ENCODE peak calls at places on chromosome 14, in eight cellular contexts. V, M, G, Q, Y, Z, P and X are unnamed samples.

GRCh38 chr14:55846852-55847471 is 267.0 kb downstream of the KTN1 start:
- DNase-seq in V (no peak), M (no peak), G (peak), Q (no peak), Y (no peak), Z (no peak), P (peak), X (no peak)

GRCh38 chr14:71532790-71533189 is 399.4 kb upstream of the RGS6 start:
- DNase-seq in V (no peak), M (no peak), G (no peak), Q (no peak), Y (no peak), Z (no peak), P (no peak), X (no peak)

GRCh38 chr14:68694516-68695235 is 98.2 kb downstream of the ZFP36L1 start:
- DNase-seq in V (no peak), M (no peak), G (no peak), Q (peak), Y (no peak), Z (no peak), P (no peak), X (no peak)

GRCh38 chr14:34023824-34024767 is 73.2 kb upstream of the EGLN3 start:
- DNase-seq in V (no peak), M (no peak), G (no peak), Q (no peak), Y (no peak), Z (peak), P (no peak), X (no peak)

GRCh38 chr14:100629696-100630095 is 42.5 kb upstream of the BEGAIN start:
- DNase-seq in V (no peak), M (no peak), G (no peak), Q (no peak), Y (no peak), Z (no peak), P (peak), X (no peak)

GRCh38 chr14:53840444-53840843 is 116.2 kb downstream of the BMP4 start:
- DNase-seq in V (no peak), M (no peak), G (no peak), Q (peak), Y (peak), Z (peak), P (no peak), X (peak)

GRCh38 chr14:98548071-98548686 is 723.8 kb downstream of the BCL11B start:
- DNase-seq in V (no peak), M (no peak), G (no peak), Q (no peak), Y (no peak), Z (no peak), P (no peak), X (no peak)

GRCh38 chr14:85418716-85419115 is 111.2 kb upstream of the FLRT2 start:
- DNase-seq in V (no peak), M (no peak), G (no peak), Q (no peak), Y (no peak), Z (no peak), P (no peak), X (no peak)

GRCh38 chr14:63727231-63727735 is 582 bp downstream of the SGPP1 start:
- DNase-seq in V (no peak), M (peak), G (peak), Q (peak), Y (no peak), Z (no peak), P (peak), X (no peak)

GRCh38 chr14:20228681-20229080 is at the start of gene OR11H7:
- DNase-seq in V (no peak), M (no peak), G (no peak), Q (no peak), Y (no peak), Z (no peak), P (no peak), X (no peak)

GRCh38 chr14:54480830-54481562 is 7.8 kb downstream of the GMFB start:
- DNase-seq in V (no peak), M (no peak), G (no peak), Q (no peak), Y (peak), Z (no peak), P (no peak), X (peak)

GRCh38 chr14:87492556-87492955 is 500.4 kb downstream of the GALC start:
- DNase-seq in V (no peak), M (no peak), G (no peak), Q (no peak), Y (no peak), Z (no peak), P (no peak), X (no peak)

GRCh38 chr14:104339829-104340228 is 201.4 kb downstream of the KIF26A start:
- DNase-seq in V (no peak), M (peak), G (no peak), Q (no peak), Y (no peak), Z (no peak), P (no peak), X (no peak)

GRCh38 chr14:104979758-104980591 is 1.8 kb upstream of the AHNAK2 start:
- DNase-seq in V (no peak), M (peak), G (peak), Q (peak), Y (peak), Z (no peak), P (no peak), X (peak)

GRCh38 chr14:52267501-52268190 is at the start of gene PTGDR:
- DNase-seq in V (no peak), M (peak), G (peak), Q (no peak), Y (no peak), Z (no peak), P (no peak), X (no peak)

GRCh38 chr14:45664668-45665356 is 411.8 kb upstream of the MIS18BP1 start:
- DNase-seq in V (no peak), M (peak), G (peak), Q (no peak), Y (no peak), Z (no peak), P (no peak), X (no peak)

GRCh38 chr14:75201087-75201486 is 24.7 kb upstream of the TMED10 start:
- DNase-seq in V (no peak), M (no peak), G (no peak), Q (no peak), Y (peak), Z (no peak), P (no peak), X (no peak)

GRCh38 chr14:24366664-24367505 is 1.1 kb upstream of the NFATC4 start:
- DNase-seq in V (no peak), M (peak), G (peak), Q (peak), Y (peak), Z (peak), P (peak), X (no peak)

DNA sequence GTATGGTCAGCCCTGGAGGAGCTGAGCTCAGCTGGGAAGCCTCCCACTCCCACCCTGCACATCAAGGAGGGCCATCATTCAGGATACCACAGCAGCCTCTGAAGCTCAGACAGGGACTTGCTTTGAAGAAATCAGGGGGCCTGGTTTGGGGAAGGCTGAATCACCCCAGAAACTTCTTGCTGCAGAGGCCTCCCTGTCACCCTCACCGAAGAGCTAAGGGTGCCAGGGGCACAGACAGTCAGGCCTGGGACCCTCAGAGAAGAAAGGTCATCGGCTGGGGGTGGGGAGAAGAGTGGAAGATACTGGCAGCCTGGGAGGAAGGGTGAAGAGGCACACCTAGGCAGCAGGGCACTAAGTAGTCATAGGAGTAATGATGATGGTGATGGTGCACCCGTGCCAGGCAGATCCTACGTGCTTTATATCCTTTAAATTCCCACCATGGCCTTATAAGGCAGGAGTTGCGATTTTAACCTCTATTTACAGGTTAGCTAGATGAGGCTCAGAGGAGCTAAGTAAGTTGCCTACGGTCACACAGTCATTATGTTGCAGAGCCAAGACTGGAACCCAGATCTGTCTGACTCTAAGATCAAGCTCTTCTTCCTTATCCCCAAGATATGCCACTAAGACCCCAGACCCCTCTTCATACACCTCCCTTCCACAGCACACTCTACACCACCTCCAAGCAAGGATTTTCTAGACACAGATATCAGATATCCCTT is 28.5 kb upstream of the PNMA1 start:
- DNase-seq in V (no peak), M (no peak), G (no peak), Q (no peak), Y (peak), Z (no peak), P (no peak), X (no peak)
- H3K27ac ChIP-seq in V (peak), M (no peak), G (peak), Q (peak), Y (peak), Z (peak), P (peak), X (peak)

GRCh38 chr14:102805454-102805891 is 28.2 kb downstream of the TRAF3 start:
- DNase-seq in V (no peak), M (peak), G (no peak), Q (no peak), Y (no peak), Z (peak), P (no peak), X (no peak)
- TF ChIP-seq CTCF in V (no peak), M (no peak), G (no peak), Q (no peak), Y (no peak), Z (no peak), P (no peak), X (no peak)

GRCh38 chr14:57069702-57070101 is 199.0 kb downstream of the EXOC5 start:
- DNase-seq in V (no peak), M (peak), G (no peak), Q (no peak), Y (no peak), Z (no peak), P (no peak), X (no peak)

GRCh38 chr14:57068511-57068910 is 200.2 kb downstream of the EXOC5 start:
- DNase-seq in V (no peak), M (peak), G (no peak), Q (no peak), Y (no peak), Z (no peak), P (no peak), X (no peak)

GRCh38 chr14:57066463-57066862 is 202.2 kb downstream of the EXOC5 start:
- DNase-seq in V (no peak), M (no peak), G (no peak), Q (no peak), Y (no peak), Z (no peak), P (no peak), X (no peak)

GRCh38 chr14:57071639-57072038 is 197.1 kb downstream of the EXOC5 start:
- DNase-seq in V (no peak), M (no peak), G (no peak), Q (no peak), Y (no peak), Z (no peak), P (no peak), X (no peak)

DNA sequence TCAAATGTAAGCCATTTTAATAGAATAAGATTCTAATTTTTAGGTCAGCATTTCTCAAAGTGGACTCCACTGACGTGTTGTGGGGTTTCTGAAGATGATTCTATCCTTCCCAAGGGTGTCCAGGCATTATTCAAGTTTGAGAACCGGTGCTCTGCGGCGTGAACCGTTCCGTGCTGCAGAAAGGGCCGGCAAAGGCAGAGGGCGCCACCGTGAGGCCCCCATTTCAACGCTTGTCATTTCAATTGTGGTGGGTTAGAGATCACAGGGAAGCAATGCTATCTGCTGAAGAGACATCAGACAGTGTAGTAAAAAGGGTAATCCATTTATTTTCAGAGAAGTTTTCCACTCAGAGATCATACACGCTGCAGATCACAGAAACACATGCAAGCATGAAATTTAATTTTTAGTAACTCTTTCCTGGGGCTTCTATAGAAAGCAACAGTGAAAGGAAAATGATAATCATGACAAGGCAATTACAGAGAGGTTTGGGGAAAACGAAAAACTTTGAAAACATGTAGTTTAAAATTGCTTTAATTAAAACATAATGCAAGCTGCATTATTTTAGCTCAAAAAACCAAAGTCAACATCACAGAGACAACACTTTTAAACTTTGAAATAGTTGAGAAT is 201.7 kb downstream of the EXOC5 start:
- DNase-seq in V (no peak), M (peak), G (no peak), Q (peak), Y (no peak), Z (peak), P (peak), X (no peak)
- H3K27ac ChIP-seq in V (no peak), M (no peak), G (no peak), Q (no peak), Y (no peak), Z (no peak), P (no peak), X (no peak)

DNA sequence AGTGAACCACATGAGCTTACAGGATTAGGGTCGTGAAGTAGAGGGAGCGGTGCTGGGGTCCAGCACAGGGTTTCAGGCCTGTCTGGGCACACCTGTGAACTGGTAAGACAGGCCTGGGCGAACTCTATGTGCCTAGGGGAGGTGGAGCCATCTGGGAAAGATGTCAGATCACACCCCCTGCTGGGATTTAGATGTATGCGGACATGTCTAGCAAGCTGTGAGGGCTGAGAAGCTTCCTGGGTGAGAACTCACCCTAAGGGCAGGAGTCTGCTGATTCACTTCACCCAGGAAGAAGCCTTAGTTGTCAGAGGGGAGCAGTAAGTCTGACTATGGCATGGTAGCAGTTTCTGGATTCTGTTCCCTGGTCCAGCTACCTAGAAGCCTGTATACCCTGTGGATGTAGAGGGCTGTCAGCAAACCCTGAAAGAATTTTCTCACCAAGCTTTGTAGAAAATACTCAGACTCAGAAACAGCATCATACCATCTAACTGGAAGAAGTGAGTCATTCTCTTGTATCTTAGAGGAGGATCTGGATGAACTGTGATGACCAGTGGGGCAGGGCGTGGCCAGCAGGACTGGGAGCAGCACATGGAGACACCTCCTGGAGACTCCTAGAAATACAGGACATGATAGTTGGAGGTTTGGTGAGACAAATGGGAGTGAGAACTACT is 11.2 kb upstream of the PYGL start:
- DNase-seq in V (no peak), M (peak), G (peak), Q (peak), Y (peak), Z (peak), P (no peak), X (peak)
- TF ChIP-seq CTCF in V (no peak), M (peak), G (peak), Q (peak), Y (peak), Z (peak), P (peak), X (peak)

GRCh38 chr14:99568567-99569560 is 35.1 kb downstream of the CCDC85C start:
- DNase-seq in V (no peak), M (no peak), G (no peak), Q (peak), Y (no peak), Z (no peak), P (no peak), X (no peak)

GRCh38 chr14:99569725-99570541 is 34.1 kb downstream of the CCDC85C start:
- DNase-seq in V (no peak), M (no peak), G (no peak), Q (no peak), Y (no peak), Z (no peak), P (no peak), X (no peak)

GRCh38 chr14:99572173-99572999 is 31.6 kb downstream of the CCDC85C start:
- DNase-seq in V (no peak), M (no peak), G (no peak), Q (no peak), Y (no peak), Z (no peak), P (no peak), X (no peak)

GRCh38 chr14:99571303-99571986 is 32.6 kb downstream of the CCDC85C start:
- DNase-seq in V (no peak), M (no peak), G (no peak), Q (no peak), Y (no peak), Z (no peak), P (no peak), X (no peak)

DNA sequence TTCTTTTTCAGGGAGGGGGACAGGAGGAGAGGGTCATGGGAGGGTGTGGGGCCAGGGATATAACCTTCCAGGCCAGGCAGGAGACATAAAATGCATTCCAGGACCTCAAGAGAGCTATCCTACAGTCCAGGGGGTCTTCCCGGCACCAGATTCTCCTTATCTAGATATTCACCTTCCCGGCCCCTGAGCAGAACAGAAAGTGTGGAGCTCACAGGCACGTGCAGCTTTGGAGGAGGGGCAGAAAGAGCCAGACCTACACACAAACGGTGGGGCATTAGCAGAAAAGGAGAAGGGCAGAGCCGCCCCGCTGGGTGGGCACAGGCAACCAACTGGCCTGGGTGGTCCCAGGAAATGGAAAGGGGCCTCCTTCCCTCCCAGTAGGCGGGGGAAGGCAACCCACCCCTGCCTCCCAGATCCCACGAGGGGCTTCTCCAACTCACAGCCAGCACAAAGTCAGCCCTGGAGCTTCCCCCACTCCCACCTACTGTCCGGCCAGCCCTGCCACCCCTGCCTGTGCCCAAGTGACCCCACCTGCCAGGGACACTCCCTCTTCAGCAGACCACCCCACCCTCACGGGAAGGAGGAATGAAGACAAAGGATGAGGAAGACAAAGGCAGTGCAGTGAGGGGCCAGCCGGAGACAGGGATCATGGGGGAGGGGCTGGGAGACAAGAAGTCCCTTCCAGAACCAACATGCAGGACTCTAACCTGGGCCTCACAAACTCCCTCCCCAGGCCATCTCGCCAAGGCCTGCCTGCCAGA is 33.3 kb downstream of the CCDC85C start:
- DNase-seq in V (no peak), M (peak), G (no peak), Q (no peak), Y (no peak), Z (no peak), P (no peak), X (no peak)
- H3K27ac ChIP-seq in V (no peak), M (peak), G (no peak), Q (no peak), Y (no peak), Z (no peak), P (no peak), X (peak)

GRCh38 chr14:91281346-91281745 is 36.8 kb upstream of the GPR68 start:
- DNase-seq in V (no peak), M (no peak), G (no peak), Q (no peak), Y (peak), Z (no peak), P (no peak), X (peak)

GRCh38 chr14:91284791-91285548 is 40.5 kb upstream of the GPR68 start:
- DNase-seq in V (no peak), M (no peak), G (peak), Q (no peak), Y (no peak), Z (no peak), P (no peak), X (no peak)

GRCh38 chr14:91282954-91283645 is 38.6 kb upstream of the GPR68 start:
- DNase-seq in V (no peak), M (no peak), G (no peak), Q (no peak), Y (no peak), Z (no peak), P (no peak), X (no peak)

GRCh38 chr14:91284146-91284790 is 39.8 kb upstream of the GPR68 start:
- DNase-seq in V (no peak), M (no peak), G (peak), Q (no peak), Y (no peak), Z (no peak), P (no peak), X (peak)

DNA sequence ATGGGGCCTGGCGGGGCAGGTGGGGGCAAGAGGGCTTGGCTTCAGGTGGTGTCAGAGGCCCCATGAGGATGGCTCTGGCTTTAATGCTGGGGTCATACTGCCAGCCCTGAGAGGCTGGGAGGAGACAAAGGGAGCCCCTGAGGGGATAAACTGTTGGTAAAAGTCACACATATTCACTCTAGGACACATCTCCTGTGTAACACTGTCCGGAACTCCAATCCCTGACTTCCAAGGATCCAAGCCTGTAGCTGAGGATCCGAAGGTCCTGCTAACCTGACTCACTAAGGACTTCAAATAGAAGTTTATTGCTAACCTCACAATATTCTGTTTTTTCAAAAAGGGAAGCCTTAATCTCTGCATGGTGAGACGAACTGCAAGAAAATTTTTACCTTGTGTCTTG is 39.2 kb upstream of the GPR68 start:
- DNase-seq in V (no peak), M (no peak), G (no peak), Q (no peak), Y (no peak), Z (no peak), P (no peak), X (no peak)
- TF ChIP-seq CTCF in V (no peak), M (no peak), G (no peak), Q (no peak), Y (no peak), Z (no peak), P (no peak), X (no peak)